ENCODE peak calls at places on chromosomes 16 and 17, in six cellular contexts. W is tibial nerve; E is retinal pigment epithelial cell; F is stimulated activated CD4-positive, alpha-beta T cell treated with anti-CD3 and anti-CD28 coated beads, Interleukin-4, amount 100 ng/mL, for 4 hours; K is cardiac fibroblast; P is mesenchymal stem cell. R is an unnamed sample.

GRCh38 chr17:51739245-51739886 is 419.1 kb downstream of the CA10 start:
- DNase-seq in P (no peak), E (no peak), F (no peak), W (no peak), K (no peak), R (no peak)

GRCh38 chr16:17836868-17837602 is 366.3 kb upstream of the XYLT1 start:
- DNase-seq in K (peak; percentile 87), P (no peak), W (no peak), F (no peak), E (peak; percentile 83), R (peak; percentile 90)

GRCh38 chr16:15811778-15812750 is 44.8 kb downstream of the MYH11 start:
- DNase-seq in E (peak; percentile 98), K (peak; percentile 87), W (no peak), F (no peak), P (peak; percentile 93), R (peak; percentile 97)

GRCh38 chr17:50772251-50772650 is 4.9 kb upstream of the ANKRD40CL start:
- DNase-seq in W (no peak), K (no peak), F (no peak), P (no peak), E (no peak), R (no peak)

GRCh38 chr17:705011-705410 is 9.6 kb downstream of the VPS53 start:
- DNase-seq in K (no peak), W (no peak), E (no peak), F (no peak), P (no peak), R (no peak)

GRCh38 chr17:73956595-73957465 is 246.6 kb upstream of the RPL38 start:
- DNase-seq in E (no peak), K (no peak), W (no peak), P (no peak), F (peak; percentile 12), R (peak; percentile 10)

GRCh38 chr17:69733171-69734014 is 318.9 kb downstream of the MAP2K6 start:
- DNase-seq in W (no peak), P (peak; percentile 84), K (peak; percentile 79), F (no peak), E (peak; percentile 97), R (peak; percentile 83)

GRCh38 chr17:3894927-3895343 is 2.1 kb upstream of the CAMKK1 start:
- DNase-seq in K (peak; percentile 41), P (peak; percentile 69), F (no peak), E (no peak), W (no peak), R (no peak)

GRCh38 chr17:38705523-38705802 is 390 bp downstream of the MLLT6 start:
- DNase-seq in E (no peak), P (no peak), K (no peak), W (no peak), F (no peak), R (no peak)